ENCODE peak calls at places on chromosome 6, in six cellular contexts. One of them, this sample, is unnamed.

GRCh38 chr6:18528084-18528743 is 141.1 kb downstream of the RNF144B start:
- DNase-seq in colonic mucosa: no peak
- DNase-seq in cardiac muscle cell: peak; percentile 32
- DNase-seq in choroid plexus epithelial cell: peak; percentile 41
- DNase-seq in Peyer's patch: no peak
- DNase-seq in BJ: no peak
- DNase-seq in this sample: peak; percentile 24

GRCh38 chr6:23339268-23339667 is 769.9 kb downstream of the HDGFL1 start:
- DNase-seq in cardiac muscle cell: no peak
- DNase-seq in BJ: no peak
- DNase-seq in choroid plexus epithelial cell: no peak
- DNase-seq in Peyer's patch: no peak
- DNase-seq in colonic mucosa: no peak
- DNase-seq in this sample: no peak

GRCh38 chr6:131231886-131232285 is 96.6 kb downstream of the AKAP7 start:
- DNase-seq in Peyer's patch: no peak
- DNase-seq in colonic mucosa: no peak
- DNase-seq in choroid plexus epithelial cell: no peak
- DNase-seq in BJ: no peak
- DNase-seq in cardiac muscle cell: no peak
- DNase-seq in this sample: no peak

GRCh38 chr6:25346064-25346463 is 66.9 kb downstream of the CARMIL1 start:
- DNase-seq in choroid plexus epithelial cell: no peak
- DNase-seq in BJ: no peak
- DNase-seq in colonic mucosa: no peak
- DNase-seq in Peyer's patch: no peak
- DNase-seq in cardiac muscle cell: no peak
- DNase-seq in this sample: no peak

GRCh38 chr6:157550114-157550989 is 169.4 kb downstream of the ZDHHC14 start:
- DNase-seq in choroid plexus epithelial cell: no peak
- DNase-seq in BJ: no peak
- DNase-seq in Peyer's patch: no peak
- DNase-seq in colonic mucosa: no peak
- DNase-seq in cardiac muscle cell: no peak
- DNase-seq in this sample: no peak

GRCh38 chr6:127347188-127347587 is 3.8 kb upstream of the ECHDC1 start:
- DNase-seq in Peyer's patch: no peak
- DNase-seq in colonic mucosa: no peak
- DNase-seq in choroid plexus epithelial cell: peak; percentile 40
- DNase-seq in cardiac muscle cell: peak; percentile 68
- DNase-seq in BJ: no peak
- DNase-seq in this sample: peak; percentile 66

GRCh38 chr6:158039571-158040050 is 57.9 kb downstream of the SYNJ2 start:
- DNase-seq in colonic mucosa: no peak
- DNase-seq in cardiac muscle cell: peak; percentile 49
- DNase-seq in choroid plexus epithelial cell: peak; percentile 89
- DNase-seq in BJ: no peak
- DNase-seq in Peyer's patch: no peak
- DNase-seq in this sample: peak; percentile 59

GRCh38 chr6:135296715-135297114 is 115.6 kb downstream of the MYB start:
- DNase-seq in cardiac muscle cell: no peak
- DNase-seq in BJ: no peak
- DNase-seq in choroid plexus epithelial cell: no peak
- DNase-seq in colonic mucosa: no peak
- DNase-seq in Peyer's patch: no peak
- DNase-seq in this sample: no peak

GRCh38 chr6:141097471-141097870 is 1035.3 kb upstream of the GJE1 start:
- DNase-seq in choroid plexus epithelial cell: peak; percentile 19
- DNase-seq in BJ: no peak
- DNase-seq in cardiac muscle cell: peak; percentile 22
- DNase-seq in colonic mucosa: no peak
- DNase-seq in Peyer's patch: no peak
- DNase-seq in this sample: peak; percentile 59

GRCh38 chr6:169340395-169340794 is 86.7 kb upstream of the THBS2 start:
- DNase-seq in Peyer's patch: peak; percentile 77
- DNase-seq in choroid plexus epithelial cell: no peak
- DNase-seq in cardiac muscle cell: no peak
- DNase-seq in BJ: no peak
- DNase-seq in colonic mucosa: peak; percentile 38
- DNase-seq in this sample: no peak

GRCh38 chr6:68958327-68958726 is 323.2 kb downstream of the ADGRB3 start:
- DNase-seq in colonic mucosa: no peak
- DNase-seq in Peyer's patch: no peak
- DNase-seq in choroid plexus epithelial cell: peak; percentile 32
- DNase-seq in BJ: no peak
- DNase-seq in cardiac muscle cell: peak; percentile 5
- DNase-seq in this sample: peak; percentile 1

GRCh38 chr6:31158863-31159855 is 770 bp downstream of the TCF19 start:
- DNase-seq in choroid plexus epithelial cell: no peak
- DNase-seq in BJ: no peak
- DNase-seq in Peyer's patch: no peak
- DNase-seq in colonic mucosa: peak; percentile 34
- DNase-seq in cardiac muscle cell: peak; percentile 23
- DNase-seq in this sample: peak; percentile 24
- TF ChIP-seq CTCF in choroid plexus epithelial cell: peak; percentile 4
- TF ChIP-seq CTCF in BJ: peak; percentile 33
- TF ChIP-seq CTCF in Peyer's patch: peak; percentile 4
- TF ChIP-seq CTCF in colonic mucosa: no peak
- TF ChIP-seq CTCF in cardiac muscle cell: no peak
- TF ChIP-seq CTCF in this sample: no peak

GRCh38 chr6:6843057-6843627 is 254.6 kb downstream of the LY86 start:
- DNase-seq in cardiac muscle cell: peak; percentile 57
- DNase-seq in Peyer's patch: peak; percentile 4
- DNase-seq in colonic mucosa: no peak
- DNase-seq in choroid plexus epithelial cell: peak; percentile 52
- DNase-seq in BJ: no peak
- DNase-seq in this sample: peak; percentile 35

GRCh38 chr6:6840831-6841263 is 252.3 kb downstream of the LY86 start:
- DNase-seq in choroid plexus epithelial cell: no peak
- DNase-seq in BJ: no peak
- DNase-seq in cardiac muscle cell: no peak
- DNase-seq in colonic mucosa: no peak
- DNase-seq in Peyer's patch: peak; percentile 43
- DNase-seq in this sample: no peak

GRCh38 chr6:6843777-6844176 is 255.3 kb downstream of the LY86 start:
- DNase-seq in BJ: no peak
- DNase-seq in cardiac muscle cell: no peak
- DNase-seq in colonic mucosa: no peak
- DNase-seq in Peyer's patch: peak; percentile 25
- DNase-seq in choroid plexus epithelial cell: no peak
- DNase-seq in this sample: no peak

GRCh38 chr6:6842301-6842700 is 253.8 kb downstream of the LY86 start:
- DNase-seq in BJ: no peak
- DNase-seq in Peyer's patch: peak; percentile 13
- DNase-seq in choroid plexus epithelial cell: no peak
- DNase-seq in colonic mucosa: no peak
- DNase-seq in cardiac muscle cell: no peak
- DNase-seq in this sample: no peak

DNA sequence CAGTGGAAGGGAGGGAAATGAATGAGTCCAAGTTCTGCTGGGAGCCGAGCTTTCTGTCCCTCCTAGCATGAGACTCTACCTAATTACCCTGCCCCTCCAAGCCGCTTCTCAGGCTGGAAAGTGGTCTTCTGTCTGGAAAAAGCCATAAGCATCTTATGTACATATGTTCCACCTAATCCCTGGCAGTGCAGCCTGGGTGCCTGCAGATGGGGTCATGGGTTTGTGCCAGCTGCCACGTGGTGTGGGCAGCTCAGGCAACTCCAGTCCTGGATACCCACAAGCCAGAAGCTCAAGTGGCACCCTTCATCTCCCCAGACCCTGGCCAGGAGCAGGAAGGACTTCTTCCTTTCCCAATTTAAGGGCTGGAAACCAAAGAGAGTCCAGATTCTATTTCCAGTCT is 253.1 kb downstream of the LY86 start:
- DNase-seq in colonic mucosa: no peak
- DNase-seq in Peyer's patch: peak; percentile 44
- DNase-seq in BJ: no peak
- DNase-seq in choroid plexus epithelial cell: no peak
- DNase-seq in cardiac muscle cell: no peak
- DNase-seq in this sample: no peak
- TF ChIP-seq CTCF in colonic mucosa: no peak
- TF ChIP-seq CTCF in Peyer's patch: no peak
- TF ChIP-seq CTCF in BJ: no peak
- TF ChIP-seq CTCF in choroid plexus epithelial cell: no peak
- TF ChIP-seq CTCF in cardiac muscle cell: no peak
- TF ChIP-seq CTCF in this sample: no peak

DNA sequence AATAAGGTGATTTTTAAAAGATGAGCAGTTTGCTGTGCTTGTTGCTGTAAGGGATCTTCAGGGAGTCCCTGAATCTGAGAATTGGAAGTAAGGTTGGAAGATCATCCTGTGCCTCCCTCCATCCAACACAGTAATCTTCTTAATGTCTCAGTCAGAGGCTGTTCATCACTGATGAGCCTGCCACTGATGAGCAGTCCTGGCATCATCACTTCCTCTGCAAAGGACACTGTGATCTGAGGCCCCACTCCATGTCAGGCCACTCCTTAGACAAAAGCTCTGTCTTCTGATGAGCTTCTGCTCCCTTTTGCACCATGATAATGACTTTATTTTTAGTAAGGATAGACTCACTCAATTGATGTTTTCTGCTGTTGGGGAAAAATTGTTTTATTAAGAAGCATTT is 121.0 kb downstream of the UST start:
- DNase-seq in colonic mucosa: no peak
- DNase-seq in cardiac muscle cell: no peak
- DNase-seq in Peyer's patch: no peak
- DNase-seq in choroid plexus epithelial cell: no peak
- DNase-seq in BJ: no peak
- DNase-seq in this sample: peak; percentile 83
- TF ChIP-seq CTCF in colonic mucosa: no peak
- TF ChIP-seq CTCF in cardiac muscle cell: no peak
- TF ChIP-seq CTCF in Peyer's patch: no peak
- TF ChIP-seq CTCF in choroid plexus epithelial cell: no peak
- TF ChIP-seq CTCF in BJ: no peak
- TF ChIP-seq CTCF in this sample: no peak

DNA sequence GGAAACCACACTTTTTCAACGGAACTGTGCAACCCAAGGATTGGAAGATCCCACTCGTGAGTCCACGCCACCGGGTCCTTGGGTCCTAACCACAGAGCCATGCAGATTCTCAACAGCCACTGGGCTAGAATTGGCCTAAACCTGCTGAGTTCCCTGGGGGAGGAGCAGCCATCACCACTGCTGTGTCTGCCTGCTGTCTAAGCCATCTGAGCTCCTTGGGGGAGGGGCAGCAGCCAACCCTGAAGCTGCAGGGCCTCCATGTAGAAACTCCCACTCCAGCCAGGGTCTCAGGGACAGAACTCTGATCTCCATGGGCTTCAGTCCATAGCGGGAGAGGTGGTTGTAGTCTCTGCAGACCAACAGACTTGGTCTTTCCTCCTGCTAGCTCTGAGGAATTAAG is 154.6 kb upstream of the VGLL2 start:
- DNase-seq in choroid plexus epithelial cell: no peak
- DNase-seq in BJ: no peak
- DNase-seq in colonic mucosa: no peak
- DNase-seq in cardiac muscle cell: no peak
- DNase-seq in Peyer's patch: no peak
- DNase-seq in this sample: no peak
- TF ChIP-seq CTCF in choroid plexus epithelial cell: no peak
- TF ChIP-seq CTCF in BJ: no peak
- TF ChIP-seq CTCF in colonic mucosa: no peak
- TF ChIP-seq CTCF in cardiac muscle cell: no peak
- TF ChIP-seq CTCF in Peyer's patch: no peak
- TF ChIP-seq CTCF in this sample: no peak

GRCh38 chr6:118650500-118651281 is 700 bp downstream of the CEP85L start:
- DNase-seq in colonic mucosa: peak; percentile 47
- DNase-seq in choroid plexus epithelial cell: peak; percentile 50
- DNase-seq in BJ: no peak
- DNase-seq in cardiac muscle cell: peak; percentile 55
- DNase-seq in Peyer's patch: peak; percentile 62
- DNase-seq in this sample: peak; percentile 45
- TF ChIP-seq CTCF in colonic mucosa: no peak
- TF ChIP-seq CTCF in choroid plexus epithelial cell: no peak
- TF ChIP-seq CTCF in BJ: peak; percentile 7
- TF ChIP-seq CTCF in cardiac muscle cell: no peak
- TF ChIP-seq CTCF in Peyer's patch: peak; percentile 30
- TF ChIP-seq CTCF in this sample: no peak

GRCh38 chr6:41896280-41896679 is 1.1 kb upstream of the USP49 start:
- DNase-seq in choroid plexus epithelial cell: no peak
- DNase-seq in Peyer's patch: no peak
- DNase-seq in BJ: no peak
- DNase-seq in colonic mucosa: no peak
- DNase-seq in cardiac muscle cell: no peak
- DNase-seq in this sample: no peak

DNA sequence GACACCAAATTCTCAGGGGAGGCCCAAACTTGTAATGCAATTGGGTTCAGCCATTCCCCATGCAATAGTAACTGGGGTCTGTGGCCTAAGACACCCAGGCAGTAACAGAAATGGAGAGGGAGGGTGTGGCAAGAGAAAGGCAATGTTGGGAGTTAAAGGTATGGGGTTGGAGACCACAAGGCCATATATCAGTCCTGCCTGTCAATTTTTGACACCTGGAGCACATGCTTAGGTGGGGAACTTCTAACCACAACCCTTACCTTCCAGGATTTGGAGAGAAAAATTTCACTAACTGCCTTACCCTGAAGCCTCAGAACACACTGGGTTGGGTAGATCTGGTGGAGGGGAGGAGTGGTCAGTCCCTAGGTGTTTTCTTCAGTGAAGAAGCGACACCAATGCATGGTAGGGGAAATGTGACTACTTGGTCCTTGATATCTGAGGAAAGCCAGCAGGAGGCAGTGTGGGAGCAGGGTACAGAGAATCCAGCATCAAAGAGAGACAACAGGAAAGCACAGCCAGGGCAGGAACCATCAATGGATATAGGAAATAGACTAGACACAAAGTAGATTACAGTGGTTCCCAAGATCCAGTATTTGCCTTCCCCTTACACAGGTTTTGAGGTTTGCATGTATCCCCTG is 6.8 kb upstream of the USP49 start:
- DNase-seq in choroid plexus epithelial cell: peak; percentile 67
- DNase-seq in BJ: no peak
- DNase-seq in cardiac muscle cell: peak; percentile 46
- DNase-seq in Peyer's patch: peak; percentile 57
- DNase-seq in colonic mucosa: peak; percentile 34
- DNase-seq in this sample: peak; percentile 49
- TF ChIP-seq CTCF in choroid plexus epithelial cell: peak; percentile 66
- TF ChIP-seq CTCF in BJ: peak; percentile 18
- TF ChIP-seq CTCF in cardiac muscle cell: peak; percentile 28
- TF ChIP-seq CTCF in Peyer's patch: peak; percentile 38
- TF ChIP-seq CTCF in colonic mucosa: no peak
- TF ChIP-seq CTCF in this sample: peak; percentile 44

GRCh38 chr6:125827788-125828313 is 37.1 kb downstream of the NCOA7 start:
- DNase-seq in Peyer's patch: no peak
- DNase-seq in choroid plexus epithelial cell: no peak
- DNase-seq in colonic mucosa: no peak
- DNase-seq in BJ: no peak
- DNase-seq in cardiac muscle cell: no peak
- DNase-seq in this sample: no peak
- TF ChIP-seq CTCF in Peyer's patch: no peak
- TF ChIP-seq CTCF in choroid plexus epithelial cell: no peak
- TF ChIP-seq CTCF in colonic mucosa: no peak
- TF ChIP-seq CTCF in BJ: no peak
- TF ChIP-seq CTCF in cardiac muscle cell: no peak
- TF ChIP-seq CTCF in this sample: no peak

GRCh38 chr6:112296122-112296521 is 41.8 kb upstream of the LAMA4 start:
- DNase-seq in cardiac muscle cell: peak; percentile 46
- DNase-seq in colonic mucosa: no peak
- DNase-seq in Peyer's patch: no peak
- DNase-seq in BJ: no peak
- DNase-seq in choroid plexus epithelial cell: peak; percentile 74
- DNase-seq in this sample: peak; percentile 76
- TF ChIP-seq CTCF in cardiac muscle cell: peak; percentile 61
- TF ChIP-seq CTCF in colonic mucosa: no peak
- TF ChIP-seq CTCF in Peyer's patch: no peak
- TF ChIP-seq CTCF in BJ: peak; percentile 61
- TF ChIP-seq CTCF in choroid plexus epithelial cell: peak; percentile 82
- TF ChIP-seq CTCF in this sample: peak; percentile 74

This sample was measured in fibroblast of mammary gland.